ENCODE peak calls at places on chromosomes 5 and 9, in six cellular contexts. A is neuronal stem cell; P is effector CD4-positive, alpha-beta T cell; T is NCI-H1092; K is hypothalamus; W is T-helper 2 cell treated with Interferon-gamma antibody and Interleukin-4, amounts not matched to agents 5 μg/mL and 100 μg/mL, for 36 hours. C is an unnamed sample.

GRCh38 chr5:176816791-176817272 is 6.5 kb downstream of the UNC5A start:
- DNase-seq in T (no peak), A (no peak), K (no peak), P (no peak), W (no peak), C (no peak)

GRCh38 chr9:99235874-99236627 is 14.0 kb downstream of the SEC61B start:
- DNase-seq in K (no peak), W (no peak), T (no peak), P (no peak), A (no peak), C (no peak)

GRCh38 chr9:80792721-80793120 is 896.6 kb downstream of the TLE1 start:
- DNase-seq in K (no peak), T (no peak), P (no peak), W (no peak), A (no peak), C (no peak)

GRCh38 chr5:56383761-56384160 is 150.6 kb upstream of the ANKRD55 start:
- DNase-seq in A (no peak), P (no peak), T (no peak), K (no peak), W (no peak), C (no peak)

GRCh38 chr5:170572453-170572852 is 68.6 kb downstream of the KCNIP1 start:
- DNase-seq in W (peak), A (no peak), P (no peak), T (no peak), K (no peak), C (no peak)

GRCh38 chr5:76703707-76704106 is 12.2 kb upstream of the F2R start:
- DNase-seq in T (no peak), A (no peak), W (no peak), K (no peak), P (no peak), C (no peak)

GRCh38 chr5:83434929-83435328 is 36.6 kb upstream of the VCAN start:
- DNase-seq in W (no peak), K (no peak), T (no peak), A (no peak), P (no peak), C (no peak)

GRCh38 chr5:150636391-150637244 is 3.8 kb upstream of the SYNPO start:
- DNase-seq in T (no peak), W (no peak), A (no peak), P (no peak), K (no peak), C (no peak)

GRCh38 chr5:74801197-74801596 is 34.1 kb downstream of the NSA2 start:
- DNase-seq in T (no peak), W (no peak), A (no peak), P (no peak), K (no peak), C (no peak)

GRCh38 chr5:151251001-151251551 is 1.9 kb upstream of the GM2A start:
- DNase-seq in P (no peak), T (no peak), K (no peak), W (peak), A (no peak), C (no peak)